ENCODE peak calls at places on chromosomes 16 and 17, in four cellular contexts. Q is HCT116, K is K562, D is SK-N-SH. G is an unnamed sample.

GRCh38 chr17:33929181-33929724 is 325.8 kb upstream of the CCL2 start:
- DNase-seq in D (no peak), Q (no peak), K (no peak), G (no peak)

GRCh38 chr16:11191665-11192064 is 64.3 kb downstream of the SOCS1 start:
- DNase-seq in Q (no peak), K (no peak), D (no peak), G (no peak)

GRCh38 chr16:78240459-78241222 is 141.2 kb downstream of the WWOX start:
- DNase-seq in D (no peak), K (no peak), Q (no peak), G (peak; percentile 93)

GRCh38 chr17:78896091-78896833 is 6.7 kb downstream of the CEP295NL start:
- DNase-seq in Q (no peak), D (peak; percentile 39), K (no peak), G (no peak)

GRCh38 chr16:66247516-66248089 is 118.9 kb upstream of the CDH5 start:
- DNase-seq in K (no peak), Q (no peak), D (no peak), G (no peak)

GRCh38 chr17:412211-413015 is 59.8 kb upstream of the RPH3AL start:
- DNase-seq in K (peak; percentile 23), D (peak; percentile 73), Q (peak; percentile 21), G (peak; percentile 55)

GRCh38 chr17:57281887-57282653 is 25.7 kb downstream of the MSI2 start:
- DNase-seq in K (no peak), D (peak; percentile 63), Q (no peak), G (no peak)

GRCh38 chr16:69724981-69725479 is 1.3 kb downstream of the NQO1 start:
- DNase-seq in D (no peak), Q (no peak), K (no peak), G (peak; percentile 26)

GRCh38 chr17:47465165-47465564 is 65.7 kb upstream of the NPEPPS start:
- DNase-seq in D (no peak), Q (no peak), K (no peak), G (no peak)

DNA sequence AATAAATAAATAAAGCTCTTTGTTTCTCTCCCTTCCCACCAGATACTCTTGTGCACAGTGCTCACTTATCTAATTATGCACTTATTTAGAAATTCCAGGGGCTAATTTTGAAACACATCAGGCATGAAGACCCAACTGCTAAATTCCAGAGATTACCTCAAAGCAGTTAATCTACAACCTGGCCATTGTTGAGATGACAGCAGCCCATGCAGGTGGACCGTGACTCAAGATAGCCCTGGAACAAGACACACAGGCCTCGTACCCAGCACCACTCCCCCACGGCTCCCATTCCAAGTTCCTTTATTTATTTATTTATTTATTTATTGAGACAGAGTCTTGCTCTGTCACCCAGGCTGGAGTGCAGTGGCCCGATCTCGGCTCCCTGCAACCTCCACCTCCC is 60.1 kb upstream of the NPEPPS start:
- DNase-seq in Q (no peak), D (no peak), K (no peak), G (no peak)
- TF ChIP-seq ELF1 in Q (no peak), D (no peak), K (no peak), G (no peak)

GRCh38 chr16:24939738-24940137 is 75.4 kb downstream of the ARHGAP17 start:
- DNase-seq in Q (no peak), K (no peak), D (no peak), G (no peak)
- H4K20me1 ChIP-seq in Q (no peaks in the 10 kb centered on the region), K (no peaks in the 10 kb centered on the region), D (no peaks in the 10 kb centered on the region), G (no peaks in the 10 kb centered on the region)

GRCh38 chr17:21302711-21303425 is 18.4 kb downstream of the MAP2K3 start:
- DNase-seq in K (peak; percentile 9), D (peak; percentile 52), Q (no peak), G (no peak)
- TF ChIP-seq ELF1 in K (no peak), D (no peak), Q (no peak), G (no peak)

GRCh38 chr16:48559462-48560211 is 50.3 kb downstream of the N4BP1 start:
- DNase-seq in D (no peak), Q (no peak), K (no peak), G (no peak)
- H4K20me1 ChIP-seq in D (peaks cover 46% of the 10 kb centered on the region), Q (peaks cover 4% of the 10 kb centered on the region), K (peaks cover 12% of the 10 kb centered on the region), G (peaks cover 17% of the 10 kb centered on the region)

GRCh38 chr16:5257462-5257861 is 159.9 kb upstream of the EEF2KMT start:
- DNase-seq in Q (no peak), D (no peak), K (no peak), G (no peak)
- TF ChIP-seq ELF1 in Q (no peak), D (no peak), K (no peak), G (no peak)

G was measured in HepG2.